ENCODE peak calls at places on chromosomes 1 and 21, in five cellular contexts. D is tibial nerve; H is GM23338; O is mesenchymal stem cell; M is CD8-positive, alpha-beta T cell. P is an unnamed sample.
A peak's percentile ranks its signal among the peaks of the same experiment; 100 is the strongest.

GRCh38 chr1:148379697-148380096 is 103.4 kb downstream of the PPIAL4G start:
- DNase-seq in H (peak; percentile 45), D (no peak), O (no peak), M (no peak), P (no peak)

GRCh38 chr1:27150641-27151040 is 4.3 kb downstream of the SLC9A1 start:
- DNase-seq in M (no peak), H (no peak), D (no peak), O (no peak), P (no peak)

GRCh38 chr21:25640671-25641292 is 1.7 kb downstream of the JAM2 start:
- DNase-seq in D (no peak), H (no peak), O (no peak), M (no peak), P (no peak)

GRCh38 chr21:44791246-44791645 is 10.4 kb downstream of the UBE2G2 start:
- DNase-seq in D (no peak), M (no peak), O (no peak), H (no peak), P (no peak)

GRCh38 chr1:41368384-41368783 is 7.2 kb downstream of the FOXO6 start:
- DNase-seq in O (no peak), D (no peak), M (no peak), H (no peak), P (no peak)

GRCh38 chr21:14284439-14284838 is 68.5 kb downstream of the RBM11 start:
- DNase-seq in D (no peak), M (no peak), O (no peak), H (no peak), P (no peak)

GRCh38 chr1:82391712-82392111 is 591.0 kb downstream of the ADGRL2 start:
- DNase-seq in M (no peak), H (no peak), O (no peak), D (no peak), P (no peak)

GRCh38 chr1:21269461-21270085 is 20.7 kb downstream of the ECE1 start:
- DNase-seq in H (no peak), M (no peak), D (no peak), O (no peak), P (no peak)

GRCh38 chr1:59146651-59147358 is 150.1 kb upstream of the FGGY start:
- DNase-seq in O (peak; percentile 68), D (peak; percentile 19), H (peak; percentile 70), M (peak; percentile 36), P (peak; percentile 75)

GRCh38 chr1:210600421-210601195 is 271.9 kb downstream of the HHAT start:
- DNase-seq in M (no peak), H (no peak), O (no peak), D (no peak), P (no peak)

GRCh38 chr1:39761557-39762260 is 9.4 kb downstream of the OXCT2 start:
- DNase-seq in O (no peak), M (no peak), D (no peak), H (no peak), P (no peak)

GRCh38 chr1:30384286-30385245 is 338.8 kb downstream of the MATN1 start:
- DNase-seq in O (no peak), M (no peak), H (no peak), D (no peak), P (no peak)

GRCh38 chr1:87644500-87645245 is 316.0 kb downstream of the LMO4 start:
- DNase-seq in M (no peak), O (peak; percentile 8), D (no peak), H (no peak), P (no peak)

GRCh38 chr1:80656628-80657019 is 1144.1 kb upstream of the ADGRL2 start:
- DNase-seq in H (no peak), M (no peak), D (no peak), O (peak; percentile 24), P (no peak)

GRCh38 chr1:94929816-94930215 is 2.9 kb upstream of the CNN3 start:
- DNase-seq in O (no peak), D (no peak), H (no peak), M (no peak), P (no peak)

GRCh38 chr1:94927405-94928175 is 680 bp upstream of the CNN3 start:
- DNase-seq in D (no peak), M (no peak), O (peak; percentile 75), H (peak; percentile 82), P (no peak)

GRCh38 chr1:94928293-94928939 is 1.5 kb upstream of the CNN3 start:
- DNase-seq in M (no peak), H (no peak), O (no peak), D (no peak), P (no peak)

GRCh38 chr1:94931254-94931841 is 4.4 kb upstream of the CNN3 start:
- DNase-seq in D (no peak), M (no peak), H (no peak), O (no peak), P (no peak)

DNA sequence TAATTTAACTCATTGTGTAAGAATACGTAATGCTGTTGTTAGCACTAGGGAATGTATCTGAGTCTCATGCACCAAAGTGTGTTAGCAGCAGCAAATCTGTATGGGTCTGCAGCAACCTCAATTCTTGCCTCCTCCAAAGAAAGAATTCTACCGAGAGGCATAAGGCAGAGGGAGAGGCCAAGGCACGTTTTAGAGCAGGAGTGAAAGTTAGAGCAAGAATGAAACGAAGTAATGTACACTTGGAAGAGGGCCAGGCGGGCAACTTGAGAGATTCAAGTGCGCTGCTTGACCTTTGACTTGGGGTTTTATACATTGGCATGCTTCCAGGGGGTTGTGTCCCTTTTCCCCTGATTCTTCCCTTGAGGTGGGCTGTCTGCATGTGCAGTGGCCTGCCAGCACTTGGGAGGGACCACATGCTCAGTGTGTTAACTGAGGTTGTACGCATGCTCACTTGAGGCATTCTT is 2.5 kb upstream of the CNN3 start:
- DNase-seq in O (peak; percentile 57), M (no peak), H (no peak), D (no peak), P (no peak)
- H3K4me3 ChIP-seq in O (peak overlapping the region; percentile 83), M (no peak overlapping the region), H (peak overlapping the region; percentile 92), D (no peak overlapping the region), P (peak overlapping the region; percentile 19)

DNA sequence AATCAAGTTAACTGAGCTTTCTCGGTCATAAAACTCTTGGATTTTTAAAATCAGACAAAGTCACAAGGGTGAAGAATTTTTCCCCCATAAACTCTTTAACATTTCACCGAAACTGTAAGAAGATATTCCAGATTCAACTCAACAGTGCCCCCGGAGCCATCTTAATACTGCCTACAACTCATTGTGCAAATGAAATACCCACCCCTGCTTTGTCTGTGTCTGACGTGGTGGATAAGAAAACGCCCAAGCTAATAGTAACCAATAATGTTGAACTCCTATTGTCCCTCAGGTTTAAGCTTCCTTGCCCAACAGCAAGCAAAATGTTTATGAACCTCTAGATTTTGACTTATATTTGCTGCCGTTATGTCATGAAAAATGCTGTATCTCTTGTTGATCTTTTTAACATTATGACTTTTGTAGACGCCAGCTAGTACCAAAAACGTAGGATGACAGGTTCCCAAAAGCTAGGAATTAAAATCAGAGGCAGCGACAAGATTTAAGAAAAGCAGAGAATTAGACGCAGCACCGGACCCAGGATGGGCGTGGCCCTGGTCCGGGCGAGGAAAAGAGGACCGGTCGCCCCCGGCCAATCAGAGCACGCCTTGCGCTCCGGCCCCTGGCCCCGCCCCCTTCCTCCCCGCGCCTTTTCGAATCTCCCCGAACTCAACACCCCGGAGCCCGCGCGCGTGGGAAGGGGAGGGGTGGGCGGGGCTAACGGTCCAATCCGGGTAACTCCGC is 1.1 kb downstream of the STMN1 start:
- DNase-seq in O (peak; percentile 91), D (peak; percentile 92), H (peak; percentile 95), M (peak; percentile 93), P (peak; percentile 99)
- H3K4me3 ChIP-seq in O (peak overlapping the region; percentile 85), D (peak overlapping the region; percentile 86), H (peak overlapping the region; percentile 96), M (peak overlapping the region; percentile 68), P (peak overlapping the region; percentile 82)

DNA sequence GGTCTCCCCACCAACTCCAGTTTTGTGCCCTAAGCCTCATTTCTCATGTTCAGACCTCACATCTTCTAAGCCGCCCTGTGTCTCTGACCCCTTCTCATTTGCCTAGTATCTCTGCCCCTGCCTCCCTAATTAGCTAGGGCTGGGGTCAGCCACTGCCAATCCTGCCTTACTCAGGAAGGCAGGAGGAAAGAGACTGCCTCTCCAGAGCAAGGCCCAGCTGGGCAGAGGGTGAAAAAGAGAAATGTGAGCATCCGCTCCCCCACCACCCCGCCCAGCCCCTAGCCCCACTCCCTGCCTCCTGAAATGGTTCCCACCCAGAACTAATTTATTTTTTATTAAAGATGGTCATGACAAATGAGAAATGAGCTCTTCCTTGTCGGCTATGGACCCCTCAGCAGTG is 11.4 kb downstream of the ADAMTSL4 start:
- DNase-seq in D (no peak), H (peak; percentile 15), M (no peak), O (no peak), P (no peak)
- H3K4me3 ChIP-seq in D (peak overlapping the region; percentile 41), H (peak overlapping the region; percentile 79), M (peak overlapping the region; percentile 82), O (peak overlapping the region; percentile 77), P (peak overlapping the region; percentile 15)

GRCh38 chr1:66532798-66533783 is 862 bp upstream of the SGIP1 start:
- DNase-seq in D (no peak), M (no peak), H (peak; percentile 62), O (peak; percentile 93), P (peak; percentile 49)

GRCh38 chr1:66535149-66535548 is 1.2 kb downstream of the SGIP1 start:
- DNase-seq in O (no peak), H (no peak), M (no peak), D (no peak), P (no peak)

GRCh38 chr1:66533804-66534745 is at the start of gene SGIP1:
- DNase-seq in M (no peak), D (peak; percentile 23), O (peak; percentile 89), H (peak; percentile 84), P (peak; percentile 86)

GRCh38 chr1:66537718-66538117 is 3.8 kb downstream of the SGIP1 start:
- DNase-seq in D (no peak), O (no peak), H (no peak), M (no peak), P (no peak)

GRCh38 chr1:66535853-66536252 is 1.9 kb downstream of the SGIP1 start:
- DNase-seq in D (no peak), H (no peak), M (no peak), O (no peak), P (no peak)
- H3K4me3 ChIP-seq in D (no peak overlapping the region), H (no peak overlapping the region), M (no peak overlapping the region), O (peak overlapping the region; percentile 86), P (peak overlapping the region; percentile 80)

GRCh38 chr1:110069302-110070281 is 880 bp downstream of the ALX3 start:
- DNase-seq in H (peak; percentile 58), D (no peak), M (no peak), O (peak; percentile 18), P (no peak)
- H3K4me3 ChIP-seq in H (peak overlapping the region; percentile 58), D (no peak overlapping the region), M (peak overlapping the region; percentile 41), O (no peak overlapping the region), P (no peak overlapping the region)